ENCODE peak calls at places on chromosomes 12 and 14, in seven cellular contexts. One of them, this sample, is unnamed.

GRCh38 chr14:61663312-61663974 is 31.9 kb upstream of the HIF1A start:
- DNase-seq in RWPE2: no peak
- DNase-seq in IMR-90: no peak
- DNase-seq in body of pancreas: no peak
- DNase-seq in gastrocnemius medialis: no peak
- DNase-seq in colonic mucosa: no peak
- DNase-seq in MM.1S: peak
- DNase-seq in this sample: no peak

GRCh38 chr12:106152334-106152733 is 13.6 kb upstream of the NUAK1 start:
- DNase-seq in RWPE2: no peak
- DNase-seq in IMR-90: no peak
- DNase-seq in body of pancreas: no peak
- DNase-seq in gastrocnemius medialis: peak
- DNase-seq in colonic mucosa: no peak
- DNase-seq in MM.1S: no peak
- DNase-seq in this sample: no peak

GRCh38 chr14:86296173-86296572 is 766.2 kb downstream of the FLRT2 start:
- DNase-seq in RWPE2: no peak
- DNase-seq in IMR-90: peak
- DNase-seq in body of pancreas: no peak
- DNase-seq in gastrocnemius medialis: no peak
- DNase-seq in colonic mucosa: no peak
- DNase-seq in MM.1S: no peak
- DNase-seq in this sample: peak

GRCh38 chr12:108806921-108807320 is 50.5 kb downstream of the SSH1 start:
- DNase-seq in RWPE2: no peak
- DNase-seq in IMR-90: no peak
- DNase-seq in body of pancreas: no peak
- DNase-seq in gastrocnemius medialis: no peak
- DNase-seq in colonic mucosa: no peak
- DNase-seq in MM.1S: no peak
- DNase-seq in this sample: no peak

GRCh38 chr14:101737414-101738367 is 23.8 kb upstream of the PPP2R5C start:
- DNase-seq in RWPE2: no peak
- DNase-seq in IMR-90: no peak
- DNase-seq in body of pancreas: no peak
- DNase-seq in gastrocnemius medialis: no peak
- DNase-seq in colonic mucosa: peak
- DNase-seq in MM.1S: no peak
- DNase-seq in this sample: no peak

GRCh38 chr12:27237790-27238771 is 6.0 kb upstream of the STK38L start:
- DNase-seq in RWPE2: no peak
- DNase-seq in IMR-90: peak
- DNase-seq in body of pancreas: no peak
- DNase-seq in gastrocnemius medialis: no peak
- DNase-seq in colonic mucosa: no peak
- DNase-seq in MM.1S: peak
- DNase-seq in this sample: no peak

GRCh38 chr12:26227376-26227775 is 32.0 kb downstream of the SSPN start:
- DNase-seq in RWPE2: no peak
- DNase-seq in IMR-90: no peak
- DNase-seq in body of pancreas: no peak
- DNase-seq in gastrocnemius medialis: no peak
- DNase-seq in colonic mucosa: no peak
- DNase-seq in MM.1S: no peak
- DNase-seq in this sample: no peak

GRCh38 chr12:110577717-110578521 is 5.2 kb downstream of the PPTC7 start:
- DNase-seq in RWPE2: no peak
- DNase-seq in IMR-90: peak
- DNase-seq in body of pancreas: no peak
- DNase-seq in gastrocnemius medialis: peak
- DNase-seq in colonic mucosa: peak
- DNase-seq in MM.1S: no peak
- DNase-seq in this sample: peak

GRCh38 chr14:76953196-76953945 is 75.1 kb downstream of the IRF2BPL start:
- DNase-seq in RWPE2: peak
- DNase-seq in IMR-90: peak
- DNase-seq in body of pancreas: peak
- DNase-seq in gastrocnemius medialis: peak
- DNase-seq in colonic mucosa: peak
- DNase-seq in MM.1S: no peak
- DNase-seq in this sample: no peak

GRCh38 chr12:84857809-84858208 is 54.8 kb downstream of the SLC6A15 start:
- DNase-seq in RWPE2: no peak
- DNase-seq in IMR-90: no peak
- DNase-seq in body of pancreas: no peak
- DNase-seq in gastrocnemius medialis: no peak
- DNase-seq in colonic mucosa: no peak
- DNase-seq in MM.1S: peak
- DNase-seq in this sample: no peak

GRCh38 chr14:93475471-93475870 is 44.7 kb downstream of the UNC79 start:
- DNase-seq in RWPE2: no peak
- DNase-seq in IMR-90: no peak
- DNase-seq in body of pancreas: no peak
- DNase-seq in gastrocnemius medialis: no peak
- DNase-seq in colonic mucosa: no peak
- DNase-seq in MM.1S: no peak
- DNase-seq in this sample: no peak

GRCh38 chr14:76484355-76484754 is 108.4 kb downstream of the ESRRB start:
- DNase-seq in RWPE2: no peak
- DNase-seq in IMR-90: no peak
- DNase-seq in body of pancreas: no peak
- DNase-seq in gastrocnemius medialis: no peak
- DNase-seq in colonic mucosa: no peak
- DNase-seq in MM.1S: no peak
- DNase-seq in this sample: no peak

GRCh38 chr14:65850429-65851145 is 438.1 kb downstream of the FUT8 start:
- DNase-seq in RWPE2: no peak
- DNase-seq in IMR-90: no peak
- DNase-seq in body of pancreas: no peak
- DNase-seq in gastrocnemius medialis: no peak
- DNase-seq in colonic mucosa: no peak
- DNase-seq in MM.1S: peak
- DNase-seq in this sample: no peak

GRCh38 chr14:71319646-71320045 is 412.4 kb downstream of the PCNX1 start:
- DNase-seq in RWPE2: no peak
- DNase-seq in IMR-90: peak
- DNase-seq in body of pancreas: no peak
- DNase-seq in gastrocnemius medialis: no peak
- DNase-seq in colonic mucosa: no peak
- DNase-seq in MM.1S: peak
- DNase-seq in this sample: no peak

GRCh38 chr14:70118064-70118463 is 70.7 kb downstream of the SLC8A3 start:
- DNase-seq in RWPE2: no peak
- DNase-seq in IMR-90: no peak
- DNase-seq in body of pancreas: no peak
- DNase-seq in gastrocnemius medialis: no peak
- DNase-seq in colonic mucosa: no peak
- DNase-seq in MM.1S: no peak
- DNase-seq in this sample: no peak

GRCh38 chr14:95361373-95362179 is 41.9 kb upstream of the CLMN start:
- DNase-seq in RWPE2: no peak
- DNase-seq in IMR-90: no peak
- DNase-seq in body of pancreas: peak
- DNase-seq in gastrocnemius medialis: peak
- DNase-seq in colonic mucosa: peak
- DNase-seq in MM.1S: peak
- DNase-seq in this sample: no peak

GRCh38 chr14:56342419-56342901 is 224.2 kb downstream of the PELI2 start:
- DNase-seq in RWPE2: no peak
- DNase-seq in IMR-90: peak
- DNase-seq in body of pancreas: no peak
- DNase-seq in gastrocnemius medialis: no peak
- DNase-seq in colonic mucosa: no peak
- DNase-seq in MM.1S: no peak
- DNase-seq in this sample: peak

GRCh38 chr12:57461904-57462306 is 2.3 kb downstream of the GLI1 start:
- DNase-seq in RWPE2: no peak
- DNase-seq in IMR-90: peak
- DNase-seq in body of pancreas: no peak
- DNase-seq in gastrocnemius medialis: no peak
- DNase-seq in colonic mucosa: no peak
- DNase-seq in MM.1S: no peak
- DNase-seq in this sample: no peak

GRCh38 chr14:99654235-99655000 is 9.5 kb downstream of the HHIPL1 start:
- DNase-seq in RWPE2: no peak
- DNase-seq in IMR-90: peak
- DNase-seq in body of pancreas: peak
- DNase-seq in gastrocnemius medialis: no peak
- DNase-seq in colonic mucosa: peak
- DNase-seq in MM.1S: peak
- DNase-seq in this sample: peak

GRCh38 chr14:23538049-23538718 is 13.4 kb downstream of the ZFHX2 start:
- DNase-seq in RWPE2: no peak
- DNase-seq in IMR-90: no peak
- DNase-seq in body of pancreas: no peak
- DNase-seq in gastrocnemius medialis: no peak
- DNase-seq in colonic mucosa: no peak
- DNase-seq in MM.1S: no peak
- DNase-seq in this sample: no peak

GRCh38 chr12:44875954-44876553 is at the start of gene NELL2:
- DNase-seq in RWPE2: no peak
- DNase-seq in IMR-90: no peak
- DNase-seq in body of pancreas: peak
- DNase-seq in gastrocnemius medialis: no peak
- DNase-seq in colonic mucosa: peak
- DNase-seq in MM.1S: peak
- DNase-seq in this sample: no peak

GRCh38 chr12:45572114-45572513 is 157.4 kb upstream of the ARID2 start:
- DNase-seq in RWPE2: no peak
- DNase-seq in IMR-90: no peak
- DNase-seq in body of pancreas: no peak
- DNase-seq in gastrocnemius medialis: no peak
- DNase-seq in colonic mucosa: peak
- DNase-seq in MM.1S: no peak
- DNase-seq in this sample: no peak

GRCh38 chr14:55851961-55852360 is 266.2 kb upstream of the PELI2 start:
- DNase-seq in RWPE2: no peak
- DNase-seq in IMR-90: no peak
- DNase-seq in body of pancreas: no peak
- DNase-seq in gastrocnemius medialis: no peak
- DNase-seq in colonic mucosa: no peak
- DNase-seq in MM.1S: no peak
- DNase-seq in this sample: no peak

DNA sequence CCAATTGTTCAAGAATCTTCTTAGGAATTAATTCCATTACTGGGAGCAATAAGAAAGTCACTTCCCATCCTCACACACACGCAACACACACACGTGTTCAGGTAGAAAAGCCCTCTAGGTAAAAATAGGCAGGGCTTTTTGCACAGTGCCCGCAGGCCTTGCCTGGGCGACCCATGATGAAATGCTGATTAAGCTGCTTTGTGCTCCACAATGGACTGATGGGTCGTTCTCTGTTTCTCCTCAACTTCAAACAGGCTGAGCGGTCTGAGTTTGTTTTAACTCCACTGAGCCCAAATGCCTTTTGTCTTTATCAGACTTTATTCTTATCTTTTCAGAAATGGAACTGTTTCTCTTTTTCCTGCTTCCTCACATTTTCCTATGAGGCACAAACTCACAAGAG is 9.4 kb upstream of the DACT1 start:
- DNase-seq in RWPE2: no peak
- DNase-seq in IMR-90: peak
- DNase-seq in body of pancreas: no peak
- DNase-seq in gastrocnemius medialis: no peak
- DNase-seq in colonic mucosa: no peak
- DNase-seq in MM.1S: no peak
- DNase-seq in this sample: no peak
- H3K4me3 ChIP-seq in RWPE2: no peak
- H3K4me3 ChIP-seq in IMR-90: no peak
- H3K4me3 ChIP-seq in body of pancreas: no peak
- H3K4me3 ChIP-seq in gastrocnemius medialis: no peak
- H3K4me3 ChIP-seq in colonic mucosa: no peak
- H3K4me3 ChIP-seq in MM.1S: no peak
- H3K4me3 ChIP-seq in this sample: no peak

GRCh38 chr14:62696261-62696968 is 348.8 kb downstream of the KCNH5 start:
- DNase-seq in RWPE2: no peak
- DNase-seq in IMR-90: no peak
- DNase-seq in body of pancreas: no peak
- DNase-seq in gastrocnemius medialis: no peak
- DNase-seq in colonic mucosa: no peak
- DNase-seq in MM.1S: no peak
- DNase-seq in this sample: no peak
- H3K4me3 ChIP-seq in RWPE2: no peak
- H3K4me3 ChIP-seq in IMR-90: no peak
- H3K4me3 ChIP-seq in body of pancreas: no peak
- H3K4me3 ChIP-seq in gastrocnemius medialis: no peak
- H3K4me3 ChIP-seq in colonic mucosa: no peak
- H3K4me3 ChIP-seq in MM.1S: no peak
- H3K4me3 ChIP-seq in this sample: no peak

DNA sequence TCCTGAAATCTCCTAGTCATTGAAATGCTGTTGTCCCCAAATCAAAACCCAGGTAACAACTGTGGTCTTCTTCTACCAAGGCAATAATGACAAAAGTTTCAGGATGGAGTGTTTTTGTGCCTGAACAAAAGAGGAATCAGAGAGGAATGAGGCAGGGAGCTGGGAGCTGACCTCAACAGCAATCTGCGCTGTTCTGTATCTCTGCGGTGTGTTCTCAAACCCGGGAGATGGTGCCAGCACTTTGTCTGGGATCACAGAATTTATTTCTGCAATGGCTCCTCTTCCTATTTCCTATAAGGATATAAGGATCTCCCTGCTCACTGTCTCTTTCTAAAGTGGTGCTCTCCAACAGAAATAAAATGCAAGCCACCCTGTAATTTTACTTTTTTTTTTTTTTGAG is 449 bp upstream of the GLT8D2 start:
- DNase-seq in RWPE2: no peak
- DNase-seq in IMR-90: no peak
- DNase-seq in body of pancreas: no peak
- DNase-seq in gastrocnemius medialis: no peak
- DNase-seq in colonic mucosa: no peak
- DNase-seq in MM.1S: no peak
- DNase-seq in this sample: no peak
- H3K4me3 ChIP-seq in RWPE2: no peak
- H3K4me3 ChIP-seq in IMR-90: peak
- H3K4me3 ChIP-seq in body of pancreas: no peak
- H3K4me3 ChIP-seq in gastrocnemius medialis: peak
- H3K4me3 ChIP-seq in colonic mucosa: peak
- H3K4me3 ChIP-seq in MM.1S: no peak
- H3K4me3 ChIP-seq in this sample: peak

GRCh38 chr14:33790996-33791395 is 159.9 kb downstream of the EGLN3 start:
- DNase-seq in RWPE2: no peak
- DNase-seq in IMR-90: no peak
- DNase-seq in body of pancreas: no peak
- DNase-seq in gastrocnemius medialis: no peak
- DNase-seq in colonic mucosa: no peak
- DNase-seq in MM.1S: no peak
- DNase-seq in this sample: no peak

GRCh38 chr14:33791971-33792370 is 158.9 kb downstream of the EGLN3 start:
- DNase-seq in RWPE2: no peak
- DNase-seq in IMR-90: no peak
- DNase-seq in body of pancreas: no peak
- DNase-seq in gastrocnemius medialis: no peak
- DNase-seq in colonic mucosa: no peak
- DNase-seq in MM.1S: no peak
- DNase-seq in this sample: no peak

GRCh38 chr14:33794791-33795300 is 156.0 kb downstream of the EGLN3 start:
- DNase-seq in RWPE2: no peak
- DNase-seq in IMR-90: no peak
- DNase-seq in body of pancreas: no peak
- DNase-seq in gastrocnemius medialis: no peak
- DNase-seq in colonic mucosa: no peak
- DNase-seq in MM.1S: no peak
- DNase-seq in this sample: no peak

GRCh38 chr14:33793711-33794110 is 157.2 kb downstream of the EGLN3 start:
- DNase-seq in RWPE2: no peak
- DNase-seq in IMR-90: no peak
- DNase-seq in body of pancreas: no peak
- DNase-seq in gastrocnemius medialis: no peak
- DNase-seq in colonic mucosa: no peak
- DNase-seq in MM.1S: no peak
- DNase-seq in this sample: no peak

GRCh38 chr14:33792387-33793368 is 158.2 kb downstream of the EGLN3 start:
- DNase-seq in RWPE2: peak
- DNase-seq in IMR-90: peak
- DNase-seq in body of pancreas: peak
- DNase-seq in gastrocnemius medialis: peak
- DNase-seq in colonic mucosa: peak
- DNase-seq in MM.1S: peak
- DNase-seq in this sample: peak
- H3K4me3 ChIP-seq in RWPE2: no peak
- H3K4me3 ChIP-seq in IMR-90: no peak
- H3K4me3 ChIP-seq in body of pancreas: no peak
- H3K4me3 ChIP-seq in gastrocnemius medialis: peak
- H3K4me3 ChIP-seq in colonic mucosa: no peak
- H3K4me3 ChIP-seq in MM.1S: peak
- H3K4me3 ChIP-seq in this sample: peak

This sample was measured in skeletal muscle cell.